ENCODE peak calls at places on chromosomes 6 and 20, in four cellular contexts. L is neuronal stem cell, I is GM23248, R is astrocyte of the spinal cord. P is an unnamed sample.

GRCh38 chr6:100346828-100347227 is 117.9 kb downstream of the SIM1 start:
- DNase-seq in I (peak; percentile 86), L (no peak), R (peak; percentile 90), P (no peak)

GRCh38 chr6:31969712-31970603 is 2.0 kb downstream of the DXO start:
- DNase-seq in L (no peak), I (peak; percentile 56), R (no peak), P (no peak)

GRCh38 chr6:3009930-3010329 is 10.2 kb downstream of the NQO2 start:
- DNase-seq in L (no peak), I (no peak), R (no peak), P (no peak)

GRCh38 chr20:5886788-5887187 is 63.5 kb downstream of the TRMT6 start:
- DNase-seq in I (no peak), R (no peak), L (no peak), P (no peak)

GRCh38 chr6:106453756-106454367 is 93.3 kb downstream of the CRYBG1 start:
- DNase-seq in R (no peak), L (no peak), I (no peak), P (no peak)

GRCh38 chr6:84825461-84825860 is 61.1 kb upstream of the TBX18 start:
- DNase-seq in I (peak; percentile 71), R (peak; percentile 82), L (no peak), P (peak; percentile 57)

GRCh38 chr6:83518946-83519489 is 6.7 kb downstream of the PRSS35 start:
- DNase-seq in L (no peak), I (peak; percentile 50), R (peak; percentile 16), P (no peak)

GRCh38 chr20:20231528-20232298 is 136.2 kb upstream of the INSM1 start:
- DNase-seq in L (no peak), R (no peak), I (no peak), P (no peak)

GRCh38 chr6:133551847-133552331 is 310.7 kb downstream of the EYA4 start:
- DNase-seq in L (no peak), I (peak; percentile 97), R (peak; percentile 99), P (peak; percentile 100)

GRCh38 chr20:21706345-21707195 is 1.1 kb downstream of the PAX1 start:
- DNase-seq in L (no peak), I (no peak), R (no peak), P (no peak)

GRCh38 chr20:4781637-4782349 is 60.1 kb downstream of the PRND start:
- DNase-seq in I (no peak), R (no peak), L (no peak), P (no peak)

GRCh38 chr6:147154454-147154853 is 49.8 kb upstream of the STXBP5 start:
- DNase-seq in I (peak; percentile 84), R (peak; percentile 72), L (no peak), P (peak; percentile 71)

GRCh38 chr6:116922853-116923548 is 46.0 kb downstream of the RFX6 start:
- DNase-seq in I (no peak), R (no peak), L (no peak), P (no peak)

GRCh38 chr20:33477386-33478234 is 12.3 kb upstream of the CBFA2T2 start:
- DNase-seq in L (no peak), I (no peak), R (no peak), P (no peak)

GRCh38 chr20:49310695-49311094 is 32.8 kb upstream of the ZNFX1 start:
- DNase-seq in L (no peak), R (no peak), I (peak; percentile 43), P (no peak)

GRCh38 chr6:53335224-53335994 is 13.3 kb downstream of the ELOVL5 start:
- DNase-seq in I (no peak), L (no peak), R (no peak), P (no peak)

GRCh38 chr6:113620372-113620771 is 236.8 kb upstream of the MARCKS start:
- DNase-seq in I (no peak), R (no peak), L (no peak), P (no peak)

GRCh38 chr6:82363368-82364086 is at the start of gene TPBG:
- DNase-seq in L (peak; percentile 81), R (peak; percentile 82), I (peak; percentile 87), P (peak; percentile 54)

GRCh38 chr6:127484207-127484858 is 25.1 kb upstream of the KIAA0408 start:
- DNase-seq in I (peak; percentile 69), R (peak; percentile 78), L (no peak), P (peak; percentile 36)

GRCh38 chr6:168088161-168089106 is 9.4 kb upstream of the FRMD1 start:
- DNase-seq in L (peak; percentile 62), I (peak; percentile 24), R (peak; percentile 19), P (peak; percentile 5)

GRCh38 chr20:59788196-59788735 is 145.2 kb downstream of the SYCP2 start:
- DNase-seq in I (no peak), L (no peak), R (no peak), P (no peak)

GRCh38 chr6:104218132-104218531 is 641.6 kb downstream of the HACE1 start:
- DNase-seq in I (no peak), R (peak; percentile 19), L (no peak), P (no peak)

GRCh38 chr6:4828187-4828698 is 52.0 kb downstream of the CDYL start:
- DNase-seq in I (no peak), L (no peak), R (no peak), P (no peak)

GRCh38 chr6:101758338-101758737 is 364.8 kb downstream of the GRIK2 start:
- DNase-seq in I (no peak), L (no peak), R (no peak), P (no peak)

GRCh38 chr6:26270121-26270861 is 94.7 kb upstream of the BTN3A2 start:
- DNase-seq in I (no peak), R (peak; percentile 29), L (no peak), P (no peak)

GRCh38 chr6:34152042-34152524 is 6.2 kb upstream of the GRM4 start:
- DNase-seq in I (no peak), L (no peak), R (no peak), P (no peak)

GRCh38 chr20:46056970-46057855 is 28.2 kb downstream of the SLC12A5 start:
- DNase-seq in L (peak; percentile 80), R (peak; percentile 48), I (peak; percentile 67), P (no peak)

GRCh38 chr20:46057856-46058655 is 29.0 kb downstream of the SLC12A5 start:
- DNase-seq in R (peak; percentile 24), I (peak; percentile 76), L (peak; percentile 45), P (no peak)

GRCh38 chr20:46060975-46061374 is 28.8 kb downstream of the NCOA5 start:
- DNase-seq in R (no peak), L (no peak), I (no peak), P (no peak)

GRCh38 chr20:46060301-46060881 is 29.4 kb downstream of the NCOA5 start:
- DNase-seq in I (no peak), R (no peak), L (no peak), P (no peak)

DNA sequence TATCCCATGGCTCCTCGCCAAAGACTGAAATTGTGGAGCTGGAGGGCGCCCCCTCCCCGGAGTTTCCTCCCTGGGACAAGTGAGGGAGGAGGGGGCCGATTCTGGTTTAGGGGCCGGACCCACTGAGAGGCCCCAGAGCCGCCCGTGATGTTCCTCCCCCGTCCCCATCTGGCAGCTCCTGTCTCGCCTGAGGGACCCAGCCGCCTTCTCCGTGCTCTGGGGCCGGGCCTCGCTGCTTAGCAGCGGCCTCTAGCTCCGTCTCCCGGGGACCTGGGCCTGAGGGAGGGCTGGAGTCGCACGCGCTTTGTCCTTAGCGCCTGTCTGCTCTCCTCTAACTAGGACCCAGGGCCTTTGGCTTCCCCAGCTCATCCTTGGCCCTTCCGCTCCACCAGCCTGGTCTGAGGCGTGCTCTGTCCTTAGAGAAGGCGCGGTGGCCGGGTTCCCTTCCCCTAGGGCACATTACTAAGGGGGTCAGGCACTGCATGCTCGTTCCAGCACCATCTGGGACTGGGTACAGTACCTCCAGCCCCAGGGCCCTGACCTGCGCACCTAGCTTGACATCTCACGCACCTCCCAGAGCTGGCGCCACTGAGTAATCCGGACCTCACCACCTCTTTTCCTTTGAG is 29.8 kb downstream of the SLC12A5 start:
- DNase-seq in L (peak; percentile 29), I (peak; percentile 17), R (no peak), P (no peak)
- H3K4me3 ChIP-seq in L (no peak overlapping the region), I (peak overlapping the region; percentile 70), R (no peak overlapping the region), P (peak overlapping the region; percentile 39)

DNA sequence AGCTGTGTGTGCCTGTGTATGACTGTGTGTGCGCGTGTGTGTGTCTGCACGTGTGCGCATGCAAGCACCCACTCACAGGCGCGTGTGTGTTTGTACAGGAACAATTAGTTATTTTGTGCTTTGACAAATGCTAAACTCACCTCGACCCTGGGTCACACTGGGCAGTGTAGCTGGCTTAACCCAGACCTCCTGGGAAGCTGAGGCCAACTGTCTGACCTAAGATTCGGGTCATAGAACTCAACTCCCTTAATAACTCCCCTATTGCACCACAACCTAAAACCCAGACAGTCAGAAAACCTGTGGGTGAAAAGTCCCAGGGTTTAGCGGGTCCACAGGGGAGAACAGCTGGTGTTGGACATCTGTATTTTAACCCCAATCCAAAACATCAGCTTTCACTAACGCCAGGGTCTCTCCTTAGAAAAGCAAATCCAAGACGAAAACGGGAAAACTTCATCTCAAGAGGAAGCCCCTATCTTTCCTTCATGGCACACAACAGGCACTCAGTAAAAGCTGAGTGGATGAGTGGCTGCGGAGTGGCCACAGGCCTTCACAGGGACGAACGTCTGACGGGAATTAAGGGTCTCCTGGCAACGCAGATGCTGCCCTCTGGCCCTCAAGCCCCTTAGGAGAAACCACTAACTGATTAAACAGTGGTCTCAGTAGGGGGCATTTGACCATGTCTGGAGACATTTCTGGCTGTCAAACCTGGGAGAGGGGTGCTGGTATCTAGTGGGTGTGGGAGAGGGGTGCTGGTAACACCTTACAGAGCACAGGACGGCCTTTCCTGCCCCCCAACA is 4.5 kb downstream of the PMEPA1 start:
- DNase-seq in I (no peak), R (no peak), L (no peak), P (no peak)
- H3K4me3 ChIP-seq in I (no peak overlapping the region), R (no peak overlapping the region), L (no peak overlapping the region), P (no peak overlapping the region)

GRCh38 chr6:41680182-41680965 is 42.1 kb downstream of the MDFI start:
- DNase-seq in R (no peak), I (no peak), L (no peak), P (no peak)
- H3K4me3 ChIP-seq in R (no peak overlapping the region), I (no peak overlapping the region), L (no peak overlapping the region), P (no peak overlapping the region)

GRCh38 chr6:108598316-108598863 is 37.7 kb downstream of the FOXO3 start:
- DNase-seq in L (no peak), R (peak; percentile 48), I (peak; percentile 74), P (peak; percentile 76)
- H3K4me3 ChIP-seq in L (no peak overlapping the region), R (no peak overlapping the region), I (no peak overlapping the region), P (no peak overlapping the region)

DNA sequence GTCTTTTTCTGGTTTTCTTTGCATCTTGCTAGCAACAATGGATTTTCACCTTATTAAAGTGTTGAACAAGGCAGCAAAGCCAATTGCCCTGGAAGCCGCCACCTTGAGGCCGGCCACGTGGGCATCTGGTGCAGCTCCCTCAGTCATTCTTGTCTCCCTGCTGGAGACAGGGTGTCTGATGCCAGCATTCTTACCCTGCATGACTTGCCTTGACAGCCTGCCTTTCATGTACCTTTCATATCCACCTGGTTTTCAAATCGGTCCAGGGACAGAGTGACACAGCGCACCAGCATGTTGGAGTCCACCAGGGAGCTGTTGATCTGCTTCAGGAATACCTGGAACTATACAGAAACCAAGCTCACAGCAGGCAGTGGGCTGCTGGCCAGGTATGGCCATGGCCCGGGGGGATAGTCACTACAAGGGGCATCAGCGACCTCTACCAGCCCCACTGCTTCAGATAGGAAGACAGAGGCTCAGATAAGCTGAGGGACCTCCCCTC is 49.8 kb downstream of the MYH7B start:
- DNase-seq in L (no peak), R (no peak), I (no peak), P (no peak)
- H3K4me3 ChIP-seq in L (no peak overlapping the region), R (no peak overlapping the region), I (no peak overlapping the region), P (no peak overlapping the region)

P was measured in skeletal muscle cell.